ENCODE peak calls at places on chromosomes 11 and 22, in ten cellular contexts. Y, O, J, E, D, G, Q, V, S and F are unnamed samples. For H3K27me3, the result is how much of the 10 kb centered on the place peaks cover.

GRCh38 chr11:6612816-6613136 is 760 bp upstream of the TAF10 start:
- DNase-seq in V (no peak), G (no peak), E (no peak), D (no peak), Y (no peak), Q (no peak), S (no peak), J (no peak), O (peak), F (no peak)

GRCh38 chr11:7613394-7613720 is 59.9 kb downstream of the CYB5R2 start:
- DNase-seq in G (no peak), J (no peak), V (no peak), D (no peak), E (no peak), S (no peak), Q (no peak), Y (peak), O (no peak), F (no peak)

GRCh38 chr11:120517390-120518315 is 6.1 kb downstream of the GRIK4 start:
- DNase-seq in G (peak), Y (no peak), S (no peak), E (no peak), V (no peak), O (no peak), Q (no peak), J (no peak), D (no peak), F (no peak)

GRCh38 chr11:33885338-33886005 is 6.4 kb downstream of the LMO2 start:
- DNase-seq in Y (no peak), E (no peak), J (no peak), V (no peak), G (no peak), S (no peak), D (no peak), Q (no peak), O (no peak), F (no peak)

GRCh38 chr11:8225589-8226036 is 38.1 kb downstream of the LMO1 start:
- DNase-seq in Y (no peak), E (peak), J (peak), O (peak), V (peak), D (peak), G (peak), Q (peak), S (peak), F (peak)

GRCh38 chr11:125433454-125434121 is 62.5 kb downstream of the FEZ1 start:
- DNase-seq in Y (peak), E (no peak), S (peak), D (no peak), G (peak), J (peak), Q (peak), O (no peak), V (no peak), F (no peak)

GRCh38 chr22:35961480-35961902 is 67.1 kb downstream of the RBFOX2 start:
- DNase-seq in V (peak), E (no peak), Q (peak), D (peak), J (peak), S (no peak), G (peak), Y (no peak), O (no peak), F (peak)

GRCh38 chr11:116339306-116339705 is 433.5 kb downstream of the BUD13 start:
- DNase-seq in J (no peak), G (no peak), Q (no peak), Y (no peak), S (no peak), D (no peak), E (no peak), V (no peak), O (no peak), F (no peak)

GRCh38 chr22:26567610-26568009 is 22.3 kb downstream of the TPST2 start:
- DNase-seq in Y (no peak), V (no peak), S (no peak), Q (no peak), O (no peak), G (no peak), E (no peak), D (no peak), J (no peak), F (no peak)

GRCh38 chr22:23187871-23188700 is 7.8 kb downstream of the BCR start:
- DNase-seq in Q (no peak), E (no peak), V (no peak), D (no peak), Y (no peak), G (no peak), J (no peak), S (no peak), O (no peak), F (no peak)

GRCh38 chr11:111665779-111666178 is 63.5 kb downstream of the SIK2 start:
- DNase-seq in D (no peak), E (peak), Q (no peak), O (no peak), V (peak), S (peak), G (peak), Y (peak), J (no peak), F (peak)

GRCh38 chr11:6468712-6469495 is 4.8 kb downstream of the TRIM3 start:
- DNase-seq in O (peak), S (peak), V (peak), G (peak), Y (peak), J (peak), E (peak), D (peak), Q (peak), F (peak)

GRCh38 chr11:35943761-35944502 is at the start of gene LDLRAD3:
- DNase-seq in Q (peak), J (peak), Y (peak), V (peak), D (peak), G (peak), O (peak), S (peak), E (no peak), F (peak)

GRCh38 chr11:120867024-120867423 is 156.9 kb upstream of the TBCEL start:
- DNase-seq in J (no peak), Y (no peak), E (no peak), Q (no peak), V (no peak), S (no peak), G (no peak), O (no peak), D (no peak), F (no peak)

GRCh38 chr11:133659542-133660201 is 127.4 kb upstream of the OPCML start:
- DNase-seq in S (no peak), J (no peak), Y (no peak), D (no peak), V (no peak), G (no peak), E (no peak), O (no peak), Q (no peak), F (no peak)

GRCh38 chr22:39290724-39291161 is 28.7 kb downstream of the RPL3 start:
- DNase-seq in D (no peak), V (peak), Y (peak), Q (peak), G (peak), E (no peak), S (peak), O (no peak), J (peak), F (no peak)

GRCh38 chr11:47714554-47715081 is 551 bp downstream of the AGBL2 start:
- DNase-seq in O (peak), Y (peak), Q (peak), D (peak), S (no peak), V (no peak), J (no peak), G (peak), E (peak), F (no peak)

GRCh38 chr11:44622190-44622650 is 56.8 kb downstream of the CD82 start:
- DNase-seq in O (peak), Y (no peak), E (no peak), J (no peak), D (peak), Q (no peak), V (no peak), S (no peak), G (no peak), F (no peak)

GRCh38 chr22:27966168-27967064 is 47.4 kb upstream of the PITPNB start:
- DNase-seq in G (no peak), S (no peak), E (no peak), V (no peak), J (no peak), D (no peak), Y (no peak), Q (no peak), O (no peak), F (no peak)

GRCh38 chr11:128544625-128545024 is 42.7 kb downstream of the ETS1 start:
- DNase-seq in G (peak), V (peak), Q (no peak), J (no peak), D (no peak), E (peak), O (no peak), Y (no peak), S (no peak), F (peak)

GRCh38 chr11:2772544-2773031 is 72.8 kb upstream of the KCNQ1OT1 start:
- DNase-seq in V (peak), S (peak), O (peak), Y (peak), D (peak), E (peak), J (peak), G (peak), Q (no peak), F (peak)

GRCh38 chr11:133228406-133229330 is 303.6 kb downstream of the OPCML start:
- DNase-seq in O (peak), G (no peak), Q (peak), Y (no peak), J (peak), E (no peak), S (no peak), V (no peak), D (no peak), F (no peak)

GRCh38 chr11:32772731-32773130 is 21.7 kb downstream of the CCDC73 start:
- DNase-seq in J (no peak), D (no peak), Q (no peak), E (no peak), G (no peak), S (no peak), Y (no peak), O (no peak), V (no peak), F (no peak)

GRCh38 chr11:113623114-113623513 is 83.0 kb downstream of the TMPRSS5 start:
- DNase-seq in V (no peak), E (no peak), Q (no peak), G (no peak), S (peak), O (no peak), Y (no peak), D (no peak), J (no peak), F (no peak)

GRCh38 chr22:26942301-26942927 is 285.0 kb downstream of the MIAT start:
- DNase-seq in O (no peak), D (no peak), Q (no peak), V (no peak), J (no peak), S (no peak), Y (no peak), E (no peak), G (no peak), F (no peak)

GRCh38 chr22:27223317-27224177 is 566.2 kb downstream of the MIAT start:
- DNase-seq in S (peak), O (no peak), Y (peak), J (no peak), D (no peak), Q (no peak), V (peak), G (peak), E (no peak), F (peak)

GRCh38 chr11:121106812-121107211 is 5.8 kb downstream of the TECTA start:
- DNase-seq in G (no peak), V (no peak), O (no peak), E (no peak), S (no peak), Y (no peak), Q (no peak), J (no peak), D (no peak), F (no peak)

GRCh38 chr11:69594481-69594880 is 46.5 kb upstream of the CCND1 start:
- DNase-seq in S (no peak), G (no peak), J (no peak), V (no peak), E (no peak), Y (no peak), D (no peak), Q (no peak), O (no peak), F (no peak)

GRCh38 chr11:72228229-72228843 is 3.8 kb downstream of the INPPL1 start:
- DNase-seq in Y (peak), E (no peak), V (no peak), S (no peak), G (no peak), D (peak), J (no peak), Q (peak), O (no peak), F (no peak)

GRCh38 chr11:72227316-72228228 is 3.0 kb downstream of the INPPL1 start:
- DNase-seq in O (no peak), Y (peak), S (peak), G (peak), Q (no peak), E (no peak), D (peak), V (no peak), J (no peak), F (no peak)

GRCh38 chr11:72225411-72225951 is 914 bp downstream of the INPPL1 start:
- DNase-seq in Y (peak), E (peak), O (no peak), J (no peak), Q (no peak), V (no peak), S (peak), D (peak), G (no peak), F (no peak)

GRCh38 chr11:72224587-72225410 is at the start of gene INPPL1:
- DNase-seq in O (peak), G (peak), E (peak), Y (peak), Q (no peak), J (peak), D (peak), V (peak), S (peak), F (no peak)

GRCh38 chr11:72226701-72227100 is 2.1 kb downstream of the INPPL1 start:
- DNase-seq in J (no peak), S (no peak), E (no peak), D (peak), O (no peak), Y (no peak), G (no peak), V (no peak), Q (no peak), F (no peak)
- H3K27ac ChIP-seq in J (no peak), S (no peak), E (no peak), D (peak), O (no peak), Y (no peak), G (no peak), V (no peak), Q (no peak), F (no peak)

GRCh38 chr11:118146554-118146953 is 6.1 kb downstream of the SCN4B start:
- DNase-seq in S (no peak), E (no peak), G (no peak), Y (no peak), V (no peak), Q (no peak), J (no peak), O (no peak), D (no peak), F (no peak)

GRCh38 chr11:118144301-118144701 is 8.3 kb downstream of the SCN4B start:
- DNase-seq in Y (no peak), D (peak), E (no peak), O (no peak), J (no peak), V (no peak), Q (no peak), S (no peak), G (no peak), F (no peak)

GRCh38 chr11:118145285-118146227 is 7.1 kb downstream of the SCN4B start:
- DNase-seq in O (peak), Y (peak), S (peak), D (peak), V (peak), E (peak), J (peak), Q (peak), G (peak), F (no peak)

GRCh38 chr11:118143661-118144185 is 8.9 kb downstream of the SCN4B start:
- DNase-seq in J (no peak), V (no peak), O (no peak), S (no peak), D (peak), Q (no peak), Y (no peak), E (no peak), G (no peak), F (no peak)

DNA sequence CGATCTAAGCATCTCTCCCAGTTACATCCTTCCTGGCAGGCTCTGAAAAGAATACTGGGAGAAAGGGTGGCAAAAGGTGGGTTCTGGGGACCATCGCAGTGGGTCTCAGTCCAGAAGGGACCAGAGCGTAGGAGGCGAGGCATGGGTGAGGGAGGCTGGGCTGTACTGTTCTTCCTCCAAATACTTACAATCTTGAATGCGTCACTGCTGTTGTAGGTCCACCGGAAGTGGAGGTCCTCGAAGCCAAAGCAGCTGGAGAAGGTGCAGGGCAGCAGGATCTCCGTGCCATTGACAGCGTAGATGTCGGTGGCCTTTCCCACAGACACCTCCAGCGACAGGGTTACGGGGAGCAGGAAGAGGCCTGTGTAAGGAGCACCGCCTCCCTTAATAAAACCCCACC is 7.8 kb downstream of the SCN4B start:
- DNase-seq in E (no peak), O (no peak), Q (no peak), G (no peak), D (no peak), Y (no peak), V (no peak), S (no peak), J (no peak), F (no peak)
- H3K27me3 ChIP-seq in E (half or more), O (under half), Q (under half), G (under half), D (under half), Y (under half), V (under half), S (under half), J (under half), F (under half)

GRCh38 chr22:17157714-17158113 is 1.4 kb downstream of the HDHD5 start:
- DNase-seq in V (no peak), O (no peak), G (no peak), J (no peak), Q (no peak), D (no peak), S (no peak), Y (no peak), E (no peak), F (no peak)

GRCh38 chr22:17161991-17162390 is 2.9 kb upstream of the HDHD5 start:
- DNase-seq in G (no peak), V (no peak), E (no peak), Y (peak), O (no peak), D (no peak), Q (no peak), J (no peak), S (no peak), F (no peak)

GRCh38 chr22:17158176-17158567 is 905 bp downstream of the HDHD5 start:
- DNase-seq in E (no peak), J (no peak), G (no peak), O (no peak), V (no peak), Q (no peak), S (no peak), Y (no peak), D (no peak), F (no peak)

GRCh38 chr22:17158568-17159503 is at the start of gene HDHD5:
- DNase-seq in E (no peak), O (peak), D (peak), V (peak), G (peak), Q (peak), Y (peak), J (peak), S (peak), F (peak)

GRCh38 chr22:17159504-17159951 is 451 bp upstream of the HDHD5 start:
- DNase-seq in G (peak), S (peak), V (no peak), Y (peak), O (peak), Q (peak), E (no peak), J (peak), D (peak), F (no peak)
- H3K4me3 ChIP-seq in G (peak), S (peak), V (peak), Y (peak), O (peak), Q (peak), E (no peak), J (peak), D (peak), F (peak)

GRCh38 chr11:63666874-63667273 is 4.3 kb downstream of the ATL3 start:
- DNase-seq in G (peak), V (no peak), O (no peak), Y (peak), D (no peak), S (no peak), Q (no peak), E (no peak), J (no peak), F (peak)
- H3K27ac ChIP-seq in G (peak), V (peak), O (no peak), Y (peak), D (peak), S (peak), Q (no peak), E (no peak), J (no peak), F (peak)

DNA sequence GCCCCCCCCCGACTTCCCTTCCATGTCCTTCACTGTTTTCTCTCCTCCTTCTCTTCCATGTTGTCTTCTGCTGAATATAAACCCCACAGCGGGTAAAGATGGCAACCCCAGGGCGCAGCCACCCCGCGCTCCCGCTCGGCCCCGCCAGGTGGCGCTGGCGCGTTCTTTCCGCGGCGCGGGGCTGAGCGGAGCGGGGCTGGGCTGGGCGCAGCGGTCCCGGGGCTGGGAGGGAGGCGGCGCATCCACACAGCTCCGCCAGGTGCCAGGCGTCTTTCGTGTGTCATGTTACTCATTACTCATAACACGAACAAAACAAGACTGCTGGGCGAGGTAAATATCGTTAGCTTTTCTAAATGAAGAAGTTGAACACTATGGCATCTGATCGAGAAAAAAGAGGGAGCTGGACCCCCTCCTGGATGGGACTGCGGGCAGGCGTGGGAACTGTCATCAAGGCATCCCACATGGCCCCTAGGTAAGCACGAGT is 321.2 kb downstream of the NTM start:
- DNase-seq in J (no peak), V (no peak), E (no peak), D (no peak), Y (peak), Q (no peak), S (peak), G (peak), O (no peak), F (no peak)
- H3K27me3 ChIP-seq in J (under half), V (under half), E (under half), D (under half), Y (under half), Q (under half), S (under half), G (under half), O (under half), F (under half)

DNA sequence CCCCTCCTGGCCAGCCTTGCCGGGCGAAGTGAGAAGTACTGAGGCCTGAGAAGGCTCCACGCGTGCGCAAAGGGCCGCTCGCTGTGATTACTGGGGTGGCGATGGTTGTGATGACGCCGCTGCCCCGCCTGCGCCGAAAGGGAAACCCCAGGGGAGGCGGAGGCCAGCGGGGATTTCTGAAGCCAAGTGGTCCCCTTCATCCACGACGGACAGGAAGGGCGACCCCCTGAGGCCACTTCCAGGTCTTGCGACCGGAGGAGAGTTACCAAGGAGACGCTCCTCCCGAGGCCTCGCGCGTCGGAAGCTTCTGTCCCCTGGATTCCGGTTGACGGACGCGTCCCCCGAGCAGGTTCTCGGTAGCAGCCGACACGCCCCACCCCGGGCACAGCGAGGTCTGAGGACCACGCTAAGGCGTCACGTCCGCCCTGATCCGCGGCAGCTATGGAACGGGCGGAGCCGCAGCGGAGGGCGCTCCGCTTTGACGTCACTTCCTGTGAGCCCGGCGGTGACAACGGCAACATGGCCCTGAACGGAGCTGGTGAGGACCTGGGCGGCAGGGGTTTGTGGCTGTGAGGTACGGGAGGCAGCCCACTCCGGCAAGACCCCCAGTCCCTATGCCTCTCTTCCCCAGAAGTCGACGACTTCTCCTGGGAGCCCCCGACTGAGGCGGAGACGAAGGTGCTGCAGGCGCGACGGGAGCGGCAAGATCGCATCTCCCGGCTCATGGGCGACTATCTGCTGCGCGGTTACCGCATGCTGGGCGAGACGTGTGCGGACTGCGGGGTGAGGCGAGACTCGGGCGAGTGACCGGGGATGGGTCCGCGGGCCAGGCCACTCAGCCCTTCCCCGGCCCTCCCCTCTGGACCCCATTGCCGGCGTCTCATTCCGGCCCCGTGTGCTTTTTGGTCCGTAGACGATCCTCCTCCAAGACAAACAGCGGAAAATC is at the start of gene ZNRD2:
- DNase-seq in V (peak), O (peak), S (peak), Y (peak), D (peak), Q (peak), E (peak), G (peak), J (peak), F (peak)
- H3K4me3 ChIP-seq in V (peak), O (peak), S (peak), Y (peak), D (peak), Q (peak), E (peak), G (peak), J (peak), F (peak)

GRCh38 chr11:19243601-19244000 is 2.9 kb upstream of the E2F8 start:
- DNase-seq in O (no peak), S (peak), J (no peak), Q (no peak), Y (no peak), E (no peak), G (no peak), D (no peak), V (no peak), F (no peak)
- H3K27ac ChIP-seq in O (no peak), S (peak), J (no peak), Q (no peak), Y (no peak), E (no peak), G (no peak), D (peak), V (no peak), F (no peak)